ENCODE peak calls at places on chromosomes 12 and 14, in four cellular contexts. J, O, P and G are unnamed samples.

GRCh38 chr12:99769581-99769980 is 122.0 kb downstream of the GARIN6 start:
- DNase-seq in J (no peak), O (no peak), P (no peak), G (no peak)

GRCh38 chr12:54159140-54159539 is 29.6 kb downstream of the SMUG1 start:
- DNase-seq in J (peak), O (no peak), P (peak), G (no peak)

GRCh38 chr12:38625306-38625705 is 280.1 kb downstream of the CPNE8 start:
- DNase-seq in J (no peak), O (no peak), P (no peak), G (no peak)

GRCh38 chr12:57772429-57773322 is at the start of gene EEF1AKMT3:
- DNase-seq in J (peak), O (no peak), P (no peak), G (no peak)

GRCh38 chr14:49984419-49984818 is 91.5 kb downstream of the ARF6 start:
- DNase-seq in J (no peak), O (no peak), P (no peak), G (no peak)

GRCh38 chr14:105517096-105517495 is 9.3 kb upstream of the TMEM121 start:
- DNase-seq in J (no peak), O (no peak), P (no peak), G (no peak)

GRCh38 chr14:72850360-72850759 is 43.5 kb downstream of the DPF3 start:
- DNase-seq in J (no peak), O (no peak), P (no peak), G (no peak)

GRCh38 chr12:126436041-126436440 is 1370.8 kb downstream of the AACS start:
- DNase-seq in J (no peak), O (no peak), P (no peak), G (no peak)

GRCh38 chr12:109951751-109952150 is 44.4 kb downstream of the GIT2 start:
- DNase-seq in J (no peak), O (no peak), P (no peak), G (no peak)

GRCh38 chr14:59463773-59464650 is 1.2 kb downstream of the GPR135 start:
- DNase-seq in J (peak), O (no peak), P (no peak), G (no peak)

GRCh38 chr12:115932073-115932472 is 345.4 kb downstream of the MED13L start:
- DNase-seq in J (no peak), O (no peak), P (no peak), G (no peak)

GRCh38 chr14:68309631-68310030 is 483.2 kb downstream of the ZFP36L1 start:
- DNase-seq in J (no peak), O (no peak), P (no peak), G (no peak)

GRCh38 chr14:59225281-59225680 is 36.8 kb downstream of the DAAM1 start:
- DNase-seq in J (no peak), O (no peak), P (no peak), G (no peak)

GRCh38 chr12:90945070-90945649 is 9.8 kb downstream of the CCER1 start:
- DNase-seq in J (no peak), O (no peak), P (no peak), G (no peak)

GRCh38 chr12:2172040-2172439 is 119.3 kb downstream of the CACNA1C start:
- DNase-seq in J (no peak), O (no peak), P (no peak), G (no peak)

GRCh38 chr12:93417967-93418480 is 23.7 kb downstream of the UBE2N start:
- DNase-seq in J (no peak), O (no peak), P (no peak), G (no peak)

GRCh38 chr12:95003921-95004272 is 400 bp upstream of the NDUFA12 start:
- DNase-seq in J (no peak), O (no peak), P (no peak), G (no peak)

GRCh38 chr12:57996520-57996919 is 55.2 kb downstream of the ATP23 start:
- DNase-seq in J (no peak), O (no peak), P (no peak), G (no peak)

GRCh38 chr12:122064034-122064777 is 14.3 kb upstream of the MLXIP start:
- DNase-seq in J (peak), O (peak), P (peak), G (peak)

GRCh38 chr12:67705394-67706370 is 57.1 kb downstream of the DYRK2 start:
- DNase-seq in J (no peak), O (no peak), P (no peak), G (no peak)

GRCh38 chr12:115926037-115926670 is 351.3 kb downstream of the MED13L start:
- DNase-seq in J (no peak), O (no peak), P (no peak), G (no peak)

GRCh38 chr12:17358850-17359249 is 731.1 kb downstream of the RERGL start:
- DNase-seq in J (no peak), O (no peak), P (no peak), G (no peak)

GRCh38 chr14:105493921-105494605 is 3.0 kb downstream of the TEDC1 start:
- DNase-seq in J (no peak), O (no peak), P (no peak), G (no peak)

GRCh38 chr12:104064842-104065441 is 611 bp downstream of the HCFC2 start:
- DNase-seq in J (peak), O (no peak), P (no peak), G (no peak)

GRCh38 chr14:94225460-94225989 is 51.4 kb downstream of the PPP4R4 start:
- DNase-seq in J (no peak), O (no peak), P (no peak), G (no peak)

GRCh38 chr12:52631676-52632459 is 13.5 kb upstream of the KRT73 start:
- DNase-seq in J (no peak), O (no peak), P (no peak), G (no peak)

GRCh38 chr12:53476769-53477209 is 22.5 kb downstream of the MAP3K12 start:
- DNase-seq in J (no peak), O (no peak), P (no peak), G (no peak)

GRCh38 chr12:69570545-69571399 is 14.5 kb upstream of the CCT2 start:
- DNase-seq in J (peak), O (no peak), P (peak), G (peak)

GRCh38 chr12:102957339-102958050 is at the start of gene ASCL1:
- DNase-seq in J (peak), O (no peak), P (peak), G (no peak)

GRCh38 chr12:94244165-94245133 is 96.1 kb downstream of the PLXNC1 start:
- DNase-seq in J (no peak), O (peak), P (no peak), G (peak)

GRCh38 chr14:55454264-55455151 is 14.1 kb upstream of the TBPL2 start:
- DNase-seq in J (no peak), O (no peak), P (peak), G (no peak)

GRCh38 chr14:100907240-100907639 is 3.7 kb upstream of the RTL1 start:
- DNase-seq in J (no peak), O (no peak), P (no peak), G (no peak)